ENCODE peak calls at places on chromosomes 6 and 20, in eight cellular contexts. U, M, B, R, Y, L, Z and V are unnamed samples.

GRCh38 chr20:48818481-48818987 is 9.3 kb downstream of the PREX1 start:
- DNase-seq in U (no peak), M (no peak), B (no peak), R (no peak), Y (no peak), L (no peak), Z (no peak), V (no peak)

GRCh38 chr6:74000582-74000981 is 304.6 kb downstream of the CD109 start:
- DNase-seq in U (no peak), M (no peak), B (no peak), R (no peak), Y (no peak), L (peak), Z (no peak), V (no peak)

GRCh38 chr6:141957271-141957670 is 175.5 kb upstream of the GJE1 start:
- DNase-seq in U (no peak), M (no peak), B (no peak), R (no peak), Y (no peak), L (no peak), Z (no peak), V (no peak)

GRCh38 chr6:134288538-134289203 is 29.2 kb downstream of the SGK1 start:
- DNase-seq in U (no peak), M (peak), B (peak), R (peak), Y (peak), L (no peak), Z (no peak), V (no peak)

GRCh38 chr6:33771342-33772113 is 17.4 kb downstream of the LEMD2 start:
- DNase-seq in U (peak), M (peak), B (peak), R (peak), Y (peak), L (peak), Z (peak), V (no peak)

GRCh38 chr6:8435845-8436168 is 462 bp upstream of the SLC35B3 start:
- DNase-seq in U (no peak), M (peak), B (no peak), R (no peak), Y (no peak), L (no peak), Z (no peak), V (peak)

GRCh38 chr20:31677553-31678260 is 40.0 kb downstream of the COX4I2 start:
- DNase-seq in U (no peak), M (peak), B (no peak), R (no peak), Y (no peak), L (no peak), Z (no peak), V (no peak)

GRCh38 chr6:71496018-71496800 is 207.6 kb downstream of the OGFRL1 start:
- DNase-seq in U (no peak), M (no peak), B (peak), R (no peak), Y (no peak), L (no peak), Z (peak), V (no peak)

GRCh38 chr6:3088446-3088845 is 20.2 kb downstream of the RIPK1 start:
- DNase-seq in U (no peak), M (no peak), B (no peak), R (no peak), Y (no peak), L (no peak), Z (no peak), V (no peak)

GRCh38 chr6:111625511-111626331 is 20.0 kb upstream of the TRAF3IP2 start:
- DNase-seq in U (peak), M (no peak), B (peak), R (no peak), Y (no peak), L (peak), Z (no peak), V (no peak)

GRCh38 chr6:24935753-24936152 is at the start of gene RIPOR2:
- DNase-seq in U (peak), M (no peak), B (no peak), R (no peak), Y (no peak), L (peak), Z (no peak), V (no peak)

GRCh38 chr6:24932832-24933231 is 2.9 kb downstream of the RIPOR2 start:
- DNase-seq in U (no peak), M (no peak), B (no peak), R (no peak), Y (no peak), L (no peak), Z (no peak), V (no peak)

GRCh38 chr6:24933266-24933665 is 2.5 kb downstream of the RIPOR2 start:
- DNase-seq in U (no peak), M (no peak), B (no peak), R (no peak), Y (no peak), L (no peak), Z (no peak), V (no peak)

GRCh38 chr6:24935323-24935722 is 437 bp downstream of the RIPOR2 start:
- DNase-seq in U (no peak), M (peak), B (no peak), R (no peak), Y (no peak), L (no peak), Z (no peak), V (no peak)

GRCh38 chr6:24933868-24934401 is 1.8 kb downstream of the RIPOR2 start:
- DNase-seq in U (no peak), M (peak), B (peak), R (no peak), Y (peak), L (no peak), Z (no peak), V (no peak)
- TF ChIP-seq CTCF in U (peak), M (peak), B (peak), R (peak), Y (peak), L (peak), Z (peak), V (peak)

GRCh38 chr6:156513504-156513903 is 263.7 kb upstream of the ARID1B start:
- DNase-seq in U (no peak), M (no peak), B (no peak), R (no peak), Y (no peak), L (no peak), Z (no peak), V (no peak)

GRCh38 chr6:156511570-156511969 is 265.6 kb upstream of the ARID1B start:
- DNase-seq in U (no peak), M (no peak), B (no peak), R (no peak), Y (no peak), L (no peak), Z (no peak), V (no peak)

GRCh38 chr6:156515242-156515641 is 261.9 kb upstream of the ARID1B start:
- DNase-seq in U (no peak), M (no peak), B (no peak), R (no peak), Y (no peak), L (no peak), Z (no peak), V (no peak)

GRCh38 chr6:156517090-156517489 is 260.1 kb upstream of the ARID1B start:
- DNase-seq in U (no peak), M (no peak), B (no peak), R (no peak), Y (peak), L (no peak), Z (no peak), V (peak)

GRCh38 chr6:156514186-156514585 is 263.0 kb upstream of the ARID1B start:
- DNase-seq in U (no peak), M (no peak), B (no peak), R (no peak), Y (no peak), L (no peak), Z (no peak), V (no peak)
- H3K4me3 ChIP-seq in U (no peak), M (no peak), B (no peak), R (no peak), Y (no peak), L (no peak), Z (no peak), V (no peak)

GRCh38 chr6:15246217-15247211 is 645 bp downstream of the JARID2 start:
- DNase-seq in U (peak), M (no peak), B (peak), R (no peak), Y (no peak), L (no peak), Z (peak), V (no peak)

GRCh38 chr6:15247214-15247749 is 1.4 kb downstream of the JARID2 start:
- DNase-seq in U (no peak), M (no peak), B (no peak), R (no peak), Y (no peak), L (no peak), Z (no peak), V (no peak)

GRCh38 chr6:15248451-15249370 is 2.8 kb downstream of the JARID2 start:
- DNase-seq in U (peak), M (peak), B (peak), R (peak), Y (peak), L (peak), Z (peak), V (peak)

GRCh38 chr6:15249371-15250019 is 3.6 kb downstream of the JARID2 start:
- DNase-seq in U (no peak), M (no peak), B (no peak), R (no peak), Y (no peak), L (no peak), Z (no peak), V (no peak)

DNA sequence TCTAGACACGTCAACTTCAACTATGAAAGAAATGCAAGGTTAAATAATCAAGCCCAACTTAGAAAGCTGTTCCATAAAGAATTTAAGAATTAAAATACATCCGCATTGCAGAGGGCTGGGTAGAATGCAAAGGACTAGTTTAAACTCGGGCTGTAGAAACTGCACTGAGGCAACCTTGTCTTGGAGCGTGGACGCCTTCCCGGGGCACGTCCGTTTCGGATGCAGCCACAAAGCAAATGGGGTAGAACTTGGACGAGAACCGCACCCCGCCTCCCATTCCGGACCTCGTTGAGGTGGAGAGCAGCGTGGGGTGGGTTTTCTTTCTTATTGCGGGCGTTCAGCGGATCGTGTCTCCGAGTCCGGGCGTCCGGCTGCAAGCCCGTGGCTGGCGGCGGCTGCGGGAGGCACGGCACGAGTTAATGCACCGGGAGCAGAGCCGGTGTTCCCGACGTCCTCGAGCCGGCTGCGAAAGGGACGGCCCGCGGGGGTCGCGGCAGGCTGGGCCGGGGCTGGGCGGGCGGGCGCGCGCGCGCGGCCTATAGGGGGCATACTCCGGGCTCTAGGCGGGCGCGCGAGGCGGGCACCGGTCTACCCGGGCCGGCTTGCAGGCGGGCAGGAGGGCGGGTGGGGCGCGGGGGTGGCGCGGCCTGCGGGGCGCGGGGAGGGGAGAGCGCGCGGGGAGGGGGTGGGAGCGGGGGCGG is 2.0 kb downstream of the JARID2 start:
- DNase-seq in U (peak), M (peak), B (peak), R (no peak), Y (peak), L (peak), Z (peak), V (no peak)
- TF ChIP-seq CTCF in U (peak), M (peak), B (no peak), R (no peak), Y (peak), L (peak), Z (no peak), V (peak)

DNA sequence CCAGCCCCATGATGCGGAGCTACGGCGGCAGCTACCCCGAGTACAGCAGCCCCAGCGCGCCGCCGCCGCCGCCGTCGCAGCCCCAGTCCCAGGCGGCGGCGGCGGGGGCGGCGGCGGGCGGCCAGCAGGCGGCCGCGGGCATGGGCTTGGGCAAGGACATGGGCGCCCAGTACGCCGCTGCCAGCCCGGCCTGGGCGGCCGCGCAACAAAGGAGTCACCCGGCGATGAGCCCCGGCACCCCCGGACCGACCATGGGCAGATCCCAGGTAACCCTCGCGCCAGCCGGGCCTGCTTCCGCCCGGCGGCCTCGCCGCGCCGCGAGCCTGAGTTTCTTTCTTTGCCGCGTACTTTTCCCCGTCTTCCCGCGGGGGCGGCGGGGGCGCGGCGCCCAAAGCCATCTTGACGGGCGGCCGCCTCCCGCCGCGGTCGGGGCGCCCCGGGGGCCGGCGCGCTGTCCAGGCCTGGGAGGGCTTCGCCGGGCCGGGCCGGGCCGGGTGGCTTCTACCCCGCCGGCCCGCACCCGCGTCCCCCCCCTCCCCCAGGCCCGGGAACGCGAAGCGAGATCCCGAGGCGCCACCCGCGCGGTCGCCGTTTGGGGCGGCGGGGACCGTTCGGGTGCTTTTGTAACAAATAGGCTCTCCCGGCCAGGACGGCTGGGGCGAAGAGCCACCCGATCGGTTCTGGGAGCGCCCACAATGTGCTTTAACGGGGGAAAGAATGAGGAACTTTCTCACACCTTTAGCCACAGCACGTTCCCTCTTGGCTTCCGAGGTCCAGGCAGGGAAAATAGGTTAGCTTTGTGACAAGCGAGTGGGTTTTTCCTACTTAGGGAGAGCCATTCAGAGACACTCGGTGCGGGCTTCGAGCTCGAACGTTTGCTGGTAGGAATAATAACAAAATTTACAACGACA is 2.3 kb downstream of the ARID1B start:
- DNase-seq in U (peak), M (no peak), B (no peak), R (no peak), Y (peak), L (peak), Z (no peak), V (no peak)
- H3K4me3 ChIP-seq in U (peak), M (peak), B (peak), R (peak), Y (peak), L (peak), Z (peak), V (peak)

DNA sequence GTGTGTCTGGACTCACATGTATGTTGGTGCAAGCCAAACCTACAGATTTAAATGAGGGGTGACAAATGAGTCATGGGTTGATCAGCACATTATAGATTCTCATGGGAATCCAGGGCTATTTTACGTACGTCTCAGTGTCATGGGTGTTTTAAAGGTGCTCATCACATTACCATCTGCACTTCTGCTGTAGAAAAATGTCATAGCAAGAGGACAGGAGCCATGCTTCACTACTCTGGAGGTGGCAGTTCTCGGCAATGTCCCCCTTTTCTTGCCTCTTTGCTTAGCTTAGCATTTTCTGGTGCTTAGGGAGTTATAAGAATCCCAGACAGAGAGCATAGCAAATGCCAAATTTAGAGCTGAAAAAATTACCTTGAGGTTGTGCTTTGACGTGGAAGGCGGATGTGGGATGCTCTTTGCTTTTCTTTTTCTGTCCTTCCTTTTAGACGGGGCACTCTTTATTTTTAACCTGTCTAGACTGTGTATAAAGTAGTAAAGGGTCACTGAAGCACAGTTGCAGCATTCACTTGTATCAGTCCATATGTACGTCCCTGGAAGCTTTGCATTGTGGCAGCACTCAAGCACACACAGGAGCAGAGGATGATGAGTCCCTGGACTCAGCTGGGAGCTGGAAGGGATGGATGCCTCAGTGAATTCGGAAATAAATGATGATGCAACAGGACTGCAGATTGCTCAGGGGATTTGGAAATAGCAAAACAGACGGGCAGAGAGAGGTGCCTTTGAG is 139.7 kb downstream of the SYNDIG1 start:
- DNase-seq in U (no peak), M (no peak), B (peak), R (no peak), Y (no peak), L (no peak), Z (no peak), V (no peak)
- TF ChIP-seq CTCF in U (no peak), M (no peak), B (no peak), R (no peak), Y (no peak), L (no peak), Z (no peak), V (no peak)

GRCh38 chr20:44979090-44979621 is 12.8 kb downstream of the STK4 start:
- DNase-seq in U (no peak), M (peak), B (peak), R (no peak), Y (no peak), L (no peak), Z (peak), V (no peak)
- H3K4me3 ChIP-seq in U (no peak), M (no peak), B (no peak), R (no peak), Y (no peak), L (no peak), Z (peak), V (no peak)

DNA sequence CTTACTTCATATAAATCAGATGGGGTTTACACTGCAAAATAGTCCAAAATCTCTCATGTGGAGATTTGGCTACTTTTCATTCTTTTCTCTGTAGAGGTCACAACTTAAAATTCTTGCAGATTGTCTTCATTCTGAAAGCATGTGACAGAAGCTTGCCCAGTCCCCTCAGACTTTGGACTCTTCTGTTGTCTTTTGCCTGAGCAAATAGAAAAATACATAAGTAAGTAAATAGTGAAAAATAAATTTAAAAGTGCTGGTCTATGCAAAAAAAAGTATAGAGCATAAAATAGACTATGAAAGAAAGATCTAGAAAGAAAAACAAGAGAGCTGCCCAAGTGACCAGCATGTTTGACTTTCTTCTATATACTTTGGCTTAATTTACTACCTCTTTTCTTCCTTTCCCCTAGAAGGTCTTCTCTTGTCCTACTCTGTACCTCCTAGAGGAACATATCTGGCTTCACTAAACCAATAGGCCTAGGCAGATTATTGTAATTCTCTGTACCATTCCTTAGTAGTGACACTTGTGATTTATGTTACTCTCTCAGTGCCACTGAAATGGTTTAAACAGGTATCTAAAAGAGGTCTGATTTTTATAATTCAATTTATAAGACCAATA is 260.9 kb downstream of the TENT5A start:
- DNase-seq in U (no peak), M (no peak), B (no peak), R (no peak), Y (peak), L (no peak), Z (no peak), V (no peak)
- TF ChIP-seq CTCF in U (no peak), M (no peak), B (no peak), R (no peak), Y (no peak), L (no peak), Z (no peak), V (no peak)